ENCODE peak calls at places on chromosomes 4 and X, in eight cellular contexts. X is H1, I is cardiac muscle cell, K is mesendoderm, U is spleen, W is lower lobe of right lung, L is SK-N-SH, A is upper lobe of right lung. H is an unnamed sample.

GRCh38 chr4:31156221-31156620 is 436.1 kb downstream of the PCDH7 start:
- DNase-seq in X (no peak), I (no peak), K (no peak), U (no peak), W (no peak), L (no peak), A (no peak), H (no peak)

GRCh38 chr4:924107-925096 is 7.7 kb downstream of the GAK start:
- DNase-seq in X (no peak), I (no peak), K (peak), U (peak), W (no peak), L (peak), A (peak), H (no peak)

GRCh38 chr4:1246111-1246881 is 2.6 kb downstream of the CTBP1 start:
- DNase-seq in X (no peak), I (no peak), K (no peak), U (peak), W (peak), L (peak), A (peak), H (no peak)

GRCh38 chr4:136863756-136864155 is 668.5 kb downstream of the PCDH18 start:
- DNase-seq in X (no peak), I (no peak), K (peak), U (no peak), W (no peak), L (no peak), A (no peak), H (no peak)

GRCh38 chrX:11611965-11612364 is 53.8 kb downstream of the ARHGAP6 start:
- DNase-seq in X (no peak), I (no peak), K (no peak), U (no peak), W (no peak), L (no peak), A (no peak), H (no peak)

GRCh38 chr4:153074501-153075255 is 129.6 kb upstream of the TRIM2 start:
- DNase-seq in X (no peak), I (no peak), K (no peak), U (no peak), W (no peak), L (no peak), A (no peak), H (no peak)

GRCh38 chr4:10029403-10029802 is 8.1 kb upstream of the SLC2A9 start:
- DNase-seq in X (no peak), I (no peak), K (no peak), U (no peak), W (no peak), L (no peak), A (no peak), H (no peak)

GRCh38 chr4:186725422-186726149 is 1.9 kb upstream of the FAT1 start:
- DNase-seq in X (no peak), I (peak), K (peak), U (no peak), W (peak), L (peak), A (peak), H (peak)

GRCh38 chr4:109548655-109549054 is 11.4 kb upstream of the MCUB start:
- DNase-seq in X (no peak), I (no peak), K (no peak), U (no peak), W (no peak), L (no peak), A (no peak), H (peak)

GRCh38 chr4:73730292-73730691 is 10.1 kb upstream of the CXCL8 start:
- DNase-seq in X (no peak), I (no peak), K (no peak), U (no peak), W (no peak), L (no peak), A (no peak), H (peak)

GRCh38 chrX:20431486-20431885 is 164.8 kb upstream of the RPS6KA3 start:
- DNase-seq in X (no peak), I (no peak), K (no peak), U (no peak), W (no peak), L (no peak), A (no peak), H (no peak)

GRCh38 chr4:1307951-1308735 is 18.5 kb downstream of the MAEA start:
- DNase-seq in X (no peak), I (no peak), K (no peak), U (peak), W (no peak), L (no peak), A (no peak), H (no peak)

GRCh38 chr4:160020804-160021203 is 917.9 kb downstream of the RAPGEF2 start:
- DNase-seq in X (no peak), I (no peak), K (no peak), U (no peak), W (no peak), L (no peak), A (no peak), H (no peak)

GRCh38 chr4:85905761-85906160 is 430.8 kb downstream of the ARHGAP24 start:
- DNase-seq in X (no peak), I (no peak), K (no peak), U (no peak), W (no peak), L (no peak), A (no peak), H (no peak)

GRCh38 chr4:80931645-80932215 is 98.8 kb upstream of the BMP3 start:
- DNase-seq in X (no peak), I (no peak), K (no peak), U (no peak), W (no peak), L (no peak), A (no peak), H (no peak)

GRCh38 chr4:164955107-164955805 is 22.2 kb downstream of the TRIM61 start:
- DNase-seq in X (no peak), I (no peak), K (no peak), U (no peak), W (no peak), L (no peak), A (no peak), H (no peak)

GRCh38 chr4:72896515-72896914 is 173.0 kb downstream of the COX18 start:
- DNase-seq in X (no peak), I (no peak), K (peak), U (no peak), W (no peak), L (no peak), A (no peak), H (no peak)

GRCh38 chr4:146107587-146107986 is 67.9 kb upstream of the LSM6 start:
- DNase-seq in X (no peak), I (no peak), K (no peak), U (no peak), W (no peak), L (no peak), A (no peak), H (no peak)

GRCh38 chr4:163164591-163164990 is 2.1 kb downstream of the NAF1 start:
- DNase-seq in X (no peak), I (no peak), K (no peak), U (no peak), W (no peak), L (no peak), A (no peak), H (no peak)

GRCh38 chr4:119733431-119733830 is 104.8 kb upstream of the PDE5A start:
- DNase-seq in X (no peak), I (no peak), K (no peak), U (no peak), W (no peak), L (no peak), A (no peak), H (no peak)

GRCh38 chr4:24858550-24858949 is 54.3 kb downstream of the CCDC149 start:
- DNase-seq in X (no peak), I (peak), K (no peak), U (no peak), W (no peak), L (no peak), A (no peak), H (no peak)

GRCh38 chr4:186771624-186772023 is 48.0 kb upstream of the FAT1 start:
- DNase-seq in X (no peak), I (no peak), K (no peak), U (no peak), W (no peak), L (no peak), A (no peak), H (no peak)

GRCh38 chr4:119041951-119042560 is 93.6 kb upstream of the MYOZ2 start:
- DNase-seq in X (peak), I (peak), K (peak), U (no peak), W (no peak), L (peak), A (no peak), H (peak)

GRCh38 chr4:182808673-182809416 is 108.3 kb downstream of the DCTD start:
- DNase-seq in X (no peak), I (no peak), K (no peak), U (no peak), W (no peak), L (no peak), A (no peak), H (peak)

GRCh38 chr4:171714791-171715454 is 98.3 kb upstream of the GALNTL6 start:
- DNase-seq in X (no peak), I (no peak), K (no peak), U (peak), W (no peak), L (no peak), A (no peak), H (no peak)

GRCh38 chr4:113445286-113445685 is 316.3 kb downstream of the CAMK2D start:
- DNase-seq in X (no peak), I (no peak), K (no peak), U (no peak), W (no peak), L (no peak), A (no peak), H (no peak)

GRCh38 chr4:24560770-24561415 is 23.5 kb downstream of the DHX15 start:
- DNase-seq in X (no peak), I (no peak), K (no peak), U (no peak), W (no peak), L (no peak), A (no peak), H (peak)

GRCh38 chr4:48756689-48757220 is 23.3 kb downstream of the FRYL start:
- DNase-seq in X (no peak), I (no peak), K (no peak), U (no peak), W (no peak), L (no peak), A (no peak), H (no peak)

GRCh38 chr4:48640699-48641098 is 139.4 kb downstream of the FRYL start:
- DNase-seq in X (no peak), I (no peak), K (no peak), U (no peak), W (no peak), L (no peak), A (no peak), H (no peak)

GRCh38 chr4:3241905-3242304 is 7.1 kb upstream of the MSANTD1 start:
- DNase-seq in X (no peak), I (no peak), K (no peak), U (no peak), W (no peak), L (no peak), A (no peak), H (no peak)

GRCh38 chr4:169619518-169619957 is 840 bp upstream of the CLCN3 start:
- DNase-seq in X (no peak), I (peak), K (peak), U (peak), W (no peak), L (peak), A (no peak), H (peak)

GRCh38 chr4:39046243-39046642 is 14.0 kb upstream of the TMEM156 start:
- DNase-seq in X (no peak), I (no peak), K (peak), U (peak), W (peak), L (no peak), A (no peak), H (peak)

GRCh38 chrX:2485460-2485753 is 15.4 kb downstream of the DHRSX start:
- DNase-seq in X (no peak), I (no peak), K (no peak), U (no peak), W (no peak), L (no peak), A (no peak), H (no peak)
- H3K4me3 ChIP-seq in X (no peak), I (no peak), K (no peak), U (no peak), W (no peak), L (no peak), A (no peak), H (no peak)

GRCh38 chr4:185470503-185471195 is 884 bp downstream of the CCDC110 start:
- DNase-seq in X (no peak), I (peak), K (peak), U (peak), W (peak), L (peak), A (peak), H (no peak)
- H3K27ac ChIP-seq in X (no peak), I (no peak), K (no peak), U (peak), W (peak), L (no peak), A (peak), H (no peak)

GRCh38 chr4:127783971-127784519 is 1.9 kb downstream of the HSPA4L start:
- DNase-seq in X (no peak), I (no peak), K (no peak), U (no peak), W (no peak), L (no peak), A (no peak), H (no peak)
- H3K4me3 ChIP-seq in X (no peak), I (no peak), K (no peak), U (no peak), W (no peak), L (no peak), A (no peak), H (peak)

GRCh38 chrX:153999359-154000037 is 20.2 kb downstream of the IRAK1 start:
- DNase-seq in X (no peak), I (no peak), K (no peak), U (no peak), W (no peak), L (no peak), A (no peak), H (no peak)
- H3K27ac ChIP-seq in X (no peak), I (no peak), K (no peak), U (no peak), W (no peak), L (no peak), A (no peak), H (no peak)

GRCh38 chr4:6271206-6271605 is 1.6 kb downstream of the WFS1 start:
- DNase-seq in X (no peak), I (no peak), K (no peak), U (peak), W (no peak), L (no peak), A (no peak), H (peak)
- H3K4me3 ChIP-seq in X (no peak), I (no peak), K (no peak), U (peak), W (peak), L (no peak), A (peak), H (no peak)